ENCODE peak calls at places on chromosomes 16 and 17, in six cellular contexts. K is A673, N is mammary epithelial cell, Q is PC-3, U is K562, S is HepG2. J is an unnamed sample.

GRCh38 chr16:84842516-84843148 is 22.8 kb downstream of the CRISPLD2 start:
- DNase-seq in K (no peak), N (peak), Q (no peak), U (no peak), S (no peak), J (no peak)

GRCh38 chr17:13429201-13429600 is 172.5 kb downstream of the HS3ST3A1 start:
- DNase-seq in K (no peak), N (peak), Q (peak), U (no peak), S (no peak), J (peak)

GRCh38 chr17:78728495-78728894 is 53.6 kb downstream of the CYTH1 start:
- DNase-seq in K (no peak), N (no peak), Q (no peak), U (no peak), S (no peak), J (no peak)

GRCh38 chr16:84467256-84467655 is 37.2 kb downstream of the MEAK7 start:
- DNase-seq in K (no peak), N (peak), Q (peak), U (no peak), S (no peak), J (no peak)

GRCh38 chr16:80463776-80464175 is 77.0 kb upstream of the DYNLRB2 start:
- DNase-seq in K (no peak), N (no peak), Q (no peak), U (no peak), S (no peak), J (no peak)

GRCh38 chr17:45775576-45776011 is 8.5 kb upstream of the CRHR1 start:
- DNase-seq in K (no peak), N (peak), Q (peak), U (no peak), S (no peak), J (no peak)

GRCh38 chr17:74779948-74780400 is 3.8 kb upstream of the NAT9 start:
- DNase-seq in K (no peak), N (no peak), Q (no peak), U (no peak), S (no peak), J (no peak)

GRCh38 chr17:12485361-12485911 is 180.3 kb upstream of the MYOCD start:
- DNase-seq in K (peak), N (no peak), Q (no peak), U (no peak), S (no peak), J (no peak)

GRCh38 chr16:57541754-57542435 is 548 bp upstream of the ADGRG5 start:
- DNase-seq in K (no peak), N (no peak), Q (no peak), U (no peak), S (no peak), J (no peak)

GRCh38 chr17:48441862-48442261 is 11.8 kb upstream of the SKAP1 start:
- DNase-seq in K (peak), N (no peak), Q (no peak), U (no peak), S (no peak), J (no peak)

GRCh38 chr17:74543891-74544760 is 1.8 kb downstream of the CD300C start:
- DNase-seq in K (no peak), N (no peak), Q (no peak), U (no peak), S (no peak), J (no peak)

GRCh38 chr17:1627219-1627986 is 1.2 kb downstream of the SLC43A2 start:
- DNase-seq in K (no peak), N (no peak), Q (no peak), U (peak), S (no peak), J (no peak)

DNA sequence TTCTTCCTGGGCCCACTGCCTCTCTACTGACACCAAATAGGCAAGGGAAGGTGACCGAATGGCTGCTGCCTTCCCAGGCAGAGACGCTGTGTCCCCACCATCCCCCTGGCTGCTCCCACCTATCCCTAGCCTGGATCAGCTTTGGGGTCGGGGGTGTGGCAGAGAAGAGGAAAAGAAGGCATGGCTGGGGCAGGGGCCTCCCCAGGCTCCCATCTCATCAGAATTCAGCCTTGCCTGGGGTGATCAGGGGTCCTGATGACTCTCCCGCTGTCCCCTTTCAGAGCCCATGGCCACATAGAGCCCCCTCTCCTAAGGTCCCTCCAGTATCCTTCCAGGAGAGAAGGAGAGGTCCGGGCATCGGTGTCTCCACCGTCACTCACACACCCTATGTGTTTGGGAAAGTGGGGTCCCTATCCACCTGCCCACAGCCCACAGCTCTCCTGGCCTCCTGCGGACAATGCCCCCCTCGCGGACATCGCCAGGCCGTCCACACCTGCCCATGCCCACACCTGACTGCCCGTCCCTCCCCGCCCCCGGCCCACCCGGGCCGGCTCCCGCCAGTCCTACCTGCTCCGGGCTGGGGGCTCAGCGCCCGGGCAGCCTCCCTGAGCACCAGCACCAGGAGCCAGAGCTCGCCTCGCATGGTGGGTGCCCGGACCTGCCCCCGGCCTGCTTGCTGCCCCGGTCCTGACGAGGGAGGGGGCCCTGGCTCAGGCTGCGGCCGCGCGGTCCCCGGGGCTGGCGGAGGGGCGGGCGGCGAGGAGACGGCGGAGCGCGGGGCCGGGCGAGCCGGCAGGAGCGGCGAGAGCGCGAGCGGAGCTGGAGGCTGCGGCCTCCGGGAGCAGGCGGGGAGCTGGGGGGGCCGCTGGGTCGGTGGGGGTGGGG is at the start of gene PLXDC1:
- DNase-seq in K (no peak), N (no peak), Q (no peak), U (no peak), S (no peak), J (no peak)
- TF ChIP-seq EZH2 in K (no peak), N (no peak), Q (no peak), U (no peak), S (peak), J (peak)

GRCh38 chr16:593807-594206 is 3.9 kb downstream of the RAB40C start:
- DNase-seq in K (no peak), N (no peak), Q (no peak), U (no peak), S (no peak), J (no peak)

GRCh38 chr16:596736-597060 is 6.8 kb downstream of the RAB40C start:
- DNase-seq in K (no peak), N (no peak), Q (no peak), U (no peak), S (no peak), J (no peak)

GRCh38 chr16:595942-596735 is 6.3 kb downstream of the RAB40C start:
- DNase-seq in K (no peak), N (peak), Q (peak), U (no peak), S (no peak), J (no peak)

GRCh38 chr16:593406-593805 is 3.5 kb downstream of the RAB40C start:
- DNase-seq in K (no peak), N (peak), Q (peak), U (no peak), S (no peak), J (no peak)

DNA sequence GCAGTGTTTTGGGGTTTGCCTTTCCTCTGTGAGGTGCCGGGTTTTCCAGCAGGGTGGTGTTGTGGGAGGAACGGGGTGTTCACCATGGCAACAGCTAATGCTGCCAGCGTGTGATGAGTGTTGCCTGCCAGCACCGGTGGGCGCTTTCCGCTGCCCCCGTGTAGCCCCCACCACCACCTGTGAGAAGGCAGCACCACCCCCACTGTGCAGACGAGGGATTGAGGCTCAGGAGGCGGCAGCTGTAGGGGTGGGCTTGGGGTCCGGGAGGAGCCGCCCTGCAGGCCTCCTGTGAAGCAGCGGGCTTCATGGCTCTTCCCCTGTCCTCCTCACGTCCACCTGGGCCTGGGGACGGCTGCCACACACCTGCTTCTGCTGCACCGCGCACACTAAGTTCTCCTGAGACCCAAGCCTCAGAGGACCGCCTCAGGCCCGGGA is 5.2 kb downstream of the RAB40C start:
- DNase-seq in K (no peak), N (no peak), Q (no peak), U (no peak), S (no peak), J (no peak)
- TF ChIP-seq EZH2 in K (no peak), N (no peak), Q (no peak), U (no peak), S (no peak), J (no peak)

GRCh38 chr16:1285669-1286491 is 23.6 kb upstream of the UBE2I start:
- DNase-seq in K (no peak), N (no peak), Q (no peak), U (no peak), S (no peak), J (no peak)

GRCh38 chr16:1283996-1284592 is 25.3 kb upstream of the UBE2I start:
- DNase-seq in K (no peak), N (no peak), Q (no peak), U (no peak), S (no peak), J (no peak)

GRCh38 chr16:1287982-1288670 is 21.3 kb upstream of the UBE2I start:
- DNase-seq in K (no peak), N (no peak), Q (peak), U (no peak), S (no peak), J (no peak)

GRCh38 chr16:1288813-1289479 is 20.5 kb upstream of the UBE2I start:
- DNase-seq in K (peak), N (no peak), Q (no peak), U (no peak), S (peak), J (no peak)

DNA sequence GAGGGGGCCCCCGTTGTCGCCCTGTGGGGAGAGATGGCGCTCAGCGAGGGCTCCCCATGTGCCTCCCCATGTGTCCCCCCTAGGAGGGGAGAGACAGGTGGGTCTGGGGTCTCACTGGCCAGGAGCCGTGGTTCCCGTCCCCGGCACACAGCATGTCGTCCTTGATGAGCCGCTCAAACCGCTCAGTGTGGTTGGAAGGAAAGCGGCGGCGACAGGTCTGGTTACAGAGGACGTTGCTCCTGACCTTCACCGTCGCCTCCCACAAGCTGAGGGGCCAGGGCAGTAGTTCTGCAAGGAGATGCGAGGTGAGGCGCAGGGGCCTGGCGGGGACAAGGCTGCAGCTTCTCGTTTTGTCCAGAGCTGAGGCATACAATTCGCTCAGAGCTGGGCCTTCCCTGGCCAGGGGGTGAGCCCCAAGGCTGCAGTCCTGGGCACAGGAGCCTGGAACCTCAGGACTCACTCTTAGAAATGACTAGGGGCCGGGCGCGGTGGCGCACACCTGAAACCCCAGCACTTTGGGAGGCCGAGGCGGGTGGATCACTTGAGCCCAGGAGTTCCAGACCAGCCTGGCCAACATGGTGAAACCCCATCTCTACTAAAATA is 22.8 kb upstream of the UBE2I start:
- DNase-seq in K (no peak), N (no peak), Q (no peak), U (no peak), S (no peak), J (no peak)
- TF ChIP-seq EZH2 in K (no peak), N (no peak), Q (no peak), U (peak), S (no peak), J (no peak)

GRCh38 chr16:86513471-86514277 is 3.3 kb downstream of the FOXF1 start:
- DNase-seq in K (no peak), N (no peak), Q (no peak), U (no peak), S (no peak), J (no peak)
- TF ChIP-seq EZH2 in K (peak), N (peak), Q (no peak), U (no peak), S (peak), J (no peak)

GRCh38 chr16:89576173-89577054 is 856 bp downstream of the CPNE7 start:
- DNase-seq in K (no peak), N (no peak), Q (no peak), U (no peak), S (no peak), J (no peak)
- TF ChIP-seq EZH2 in K (no peak), N (peak), Q (no peak), U (no peak), S (no peak), J (no peak)

GRCh38 chr17:56596741-56597494 is 3.4 kb downstream of the NOG start:
- DNase-seq in K (peak), N (no peak), Q (no peak), U (no peak), S (no peak), J (no peak)

GRCh38 chr17:56593073-56593740 is at the start of gene NOG:
- DNase-seq in K (peak), N (peak), Q (peak), U (no peak), S (no peak), J (peak)

GRCh38 chr17:56595831-56596740 is 2.6 kb downstream of the NOG start:
- DNase-seq in K (peak), N (peak), Q (peak), U (no peak), S (no peak), J (no peak)

GRCh38 chr17:56593741-56594527 is 435 bp downstream of the NOG start:
- DNase-seq in K (peak), N (peak), Q (peak), U (no peak), S (peak), J (peak)

GRCh38 chr17:56594528-56595418 is 1.3 kb downstream of the NOG start:
- DNase-seq in K (peak), N (peak), Q (peak), U (no peak), S (no peak), J (no peak)
- TF ChIP-seq EZH2 in K (peak), N (no peak), Q (no peak), U (no peak), S (peak), J (no peak)

DNA sequence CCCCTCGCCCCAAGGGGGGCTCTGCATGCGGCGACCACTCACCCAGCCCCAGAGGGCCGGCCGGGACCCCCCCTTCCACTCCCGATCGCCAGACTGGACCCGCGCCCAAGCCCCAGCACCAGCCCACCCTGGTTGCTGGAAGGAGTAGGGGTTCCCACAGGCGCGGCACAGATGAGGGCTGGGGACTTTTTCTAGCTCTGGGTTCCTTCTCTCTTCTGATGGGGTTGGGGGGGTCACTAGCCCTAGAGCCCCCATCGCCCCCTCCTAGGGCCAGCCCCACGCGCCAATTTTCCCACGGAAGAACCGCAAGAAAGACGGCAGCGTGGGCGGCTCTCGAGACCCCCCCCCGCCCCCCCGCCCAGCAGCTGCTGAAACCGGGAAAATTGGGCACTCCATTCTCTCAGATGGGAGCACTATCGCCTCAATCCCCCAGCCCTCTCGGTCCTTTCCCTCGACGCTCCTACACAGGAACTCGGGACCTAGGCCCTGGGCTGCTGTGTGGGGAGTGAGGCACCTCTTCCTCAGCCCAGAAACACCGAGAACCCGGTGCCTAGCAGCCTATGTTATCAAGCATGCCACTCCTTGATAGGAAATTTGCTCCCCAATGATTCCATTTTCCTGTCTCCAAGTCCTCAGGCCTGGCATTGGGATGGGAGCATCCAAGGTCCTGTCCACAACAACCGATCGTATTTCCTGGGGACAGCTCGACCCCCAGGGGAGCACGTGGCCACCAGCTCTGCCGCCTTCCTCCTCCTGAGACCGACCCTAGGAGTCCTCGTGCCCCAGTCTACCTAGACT is 17.1 kb upstream of the CBX8 start:
- DNase-seq in K (no peak), N (no peak), Q (no peak), U (no peak), S (no peak), J (no peak)
- TF ChIP-seq EZH2 in K (no peak), N (peak), Q (no peak), U (no peak), S (no peak), J (peak)

DNA sequence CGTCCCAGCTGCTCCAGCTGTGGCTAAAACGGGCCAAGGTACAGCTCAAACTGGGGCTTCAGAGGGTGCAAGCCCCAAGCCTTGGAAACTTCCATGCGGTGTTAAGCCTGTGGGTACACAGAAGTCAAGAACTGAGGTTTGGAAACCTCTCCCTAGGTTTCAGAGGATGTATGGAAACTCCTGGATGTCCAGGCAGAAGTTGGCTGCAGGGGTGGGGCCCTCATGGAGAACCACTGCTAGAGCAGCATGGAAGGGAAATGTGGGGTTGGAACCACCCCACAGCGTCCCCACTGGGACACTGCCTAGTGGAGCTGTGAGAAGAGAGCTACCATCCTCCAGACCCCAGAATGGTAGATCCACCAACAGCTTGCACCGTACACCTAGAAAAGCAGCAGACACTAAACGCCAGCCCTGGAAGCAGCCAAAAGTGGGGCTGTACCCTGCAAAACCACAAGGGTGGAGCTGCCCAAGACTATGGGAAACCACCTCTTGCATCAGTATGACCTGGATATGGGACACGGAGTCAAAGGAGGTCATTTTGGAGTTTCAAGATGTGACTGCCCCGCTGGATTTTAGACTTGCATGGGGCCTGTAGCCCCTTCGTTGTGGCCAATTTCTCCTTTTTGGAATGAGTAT is 2.2 kb downstream of the SDR42E1 start:
- DNase-seq in K (no peak), N (no peak), Q (no peak), U (no peak), S (no peak), J (no peak)
- TF ChIP-seq EZH2 in K (no peak), N (no peak), Q (no peak), U (no peak), S (no peak), J (no peak)

GRCh38 chr17:28151001-28151400 is 108.5 kb downstream of the NLK start:
- DNase-seq in K (no peak), N (no peak), Q (no peak), U (no peak), S (no peak), J (no peak)
- TF ChIP-seq EZH2 in K (no peak), N (no peak), Q (no peak), U (no peak), S (no peak), J (no peak)

GRCh38 chr16:3174618-3175148 is 13.3 kb upstream of the OR1F1 start:
- DNase-seq in K (no peak), N (no peak), Q (no peak), U (no peak), S (no peak), J (no peak)

GRCh38 chr16:3173892-3174617 is 13.9 kb upstream of the OR1F1 start:
- DNase-seq in K (peak), N (peak), Q (peak), U (peak), S (peak), J (no peak)

GRCh38 chr16:3171181-3171854 is 16.7 kb upstream of the OR1F1 start:
- DNase-seq in K (no peak), N (no peak), Q (no peak), U (no peak), S (no peak), J (no peak)

GRCh38 chr16:3171855-3172593 is 16.0 kb upstream of the OR1F1 start:
- DNase-seq in K (peak), N (peak), Q (no peak), U (peak), S (peak), J (no peak)

GRCh38 chr16:3175157-3176153 is 12.5 kb upstream of the OR1F1 start:
- DNase-seq in K (peak), N (peak), Q (peak), U (peak), S (peak), J (no peak)
- TF ChIP-seq EZH2 in K (no peak), N (no peak), Q (no peak), U (no peak), S (no peak), J (no peak)

J was measured in fibroblast of lung.